ENCODE peak calls at places on chromosomes 2 and 18, in five cellular contexts. M, R, B, N and T are unnamed samples. For H3K27me3, the result is how much of the 10 kb centered on the place peaks cover.

GRCh38 chr2:9207641-9208301 is 1.2 kb downstream of the ASAP2 start:
- DNase-seq in M (no peak), R (no peak), B (peak), N (no peak), T (peak)

GRCh38 chr18:27413495-27414401 is 228.6 kb upstream of the CHST9 start:
- DNase-seq in M (no peak), R (no peak), B (no peak), N (no peak), T (peak)

GRCh38 chr2:168244318-168244717 is 3.1 kb downstream of the STK39 start:
- DNase-seq in M (no peak), R (no peak), B (peak), N (no peak), T (peak)

GRCh38 chr2:128622371-128622770 is 303.7 kb upstream of the HS6ST1 start:
- DNase-seq in M (peak), R (no peak), B (peak), N (no peak), T (no peak)

GRCh38 chr2:212723226-212723625 is 184.6 kb upstream of the ERBB4 start:
- DNase-seq in M (no peak), R (peak), B (no peak), N (no peak), T (no peak)

GRCh38 chr18:62499263-62499650 is 23.6 kb upstream of the ZCCHC2 start:
- DNase-seq in M (no peak), R (no peak), B (no peak), N (no peak), T (no peak)

GRCh38 chr2:104867351-104868080 is 13.6 kb downstream of the POU3F3 start:
- DNase-seq in M (no peak), R (no peak), B (peak), N (no peak), T (no peak)

GRCh38 chr2:117760916-117761315 is 53.6 kb upstream of the DDX18 start:
- DNase-seq in M (no peak), R (no peak), B (no peak), N (no peak), T (no peak)

GRCh38 chr2:214731008-214731407 is 78.5 kb downstream of the BARD1 start:
- DNase-seq in M (no peak), R (no peak), B (no peak), N (no peak), T (no peak)

GRCh38 chr2:102172749-102173148 is 14.1 kb upstream of the IL1RL2 start:
- DNase-seq in M (no peak), R (no peak), B (no peak), N (no peak), T (no peak)

GRCh38 chr2:105325389-105325963 is 4.1 kb downstream of the TGFBRAP1 start:
- DNase-seq in M (no peak), R (peak), B (no peak), N (no peak), T (no peak)

GRCh38 chr2:23900927-23901322 is 26.0 kb downstream of the ATAD2B start:
- DNase-seq in M (no peak), R (peak), B (no peak), N (no peak), T (peak)

GRCh38 chr2:118254117-118254516 is 165.8 kb downstream of the INSIG2 start:
- DNase-seq in M (no peak), R (no peak), B (no peak), N (no peak), T (no peak)

GRCh38 chr2:171317492-171318125 is 116.2 kb downstream of the METTL8 start:
- DNase-seq in M (no peak), R (no peak), B (no peak), N (no peak), T (no peak)

GRCh38 chr2:187169108-187169713 is 278.8 kb downstream of the CALCRL start:
- DNase-seq in M (no peak), R (no peak), B (no peak), N (no peak), T (no peak)

GRCh38 chr18:47815486-47816270 is 114.8 kb downstream of the SMAD2 start:
- DNase-seq in M (no peak), R (no peak), B (no peak), N (no peak), T (no peak)

GRCh38 chr18:10022365-10022764 is 108.5 kb downstream of the VAPA start:
- DNase-seq in M (no peak), R (no peak), B (no peak), N (no peak), T (no peak)

GRCh38 chr2:36702781-36703180 is 6.3 kb downstream of the VIT start:
- DNase-seq in M (no peak), R (no peak), B (no peak), N (no peak), T (no peak)

GRCh38 chr2:121242175-121242875 is 42.7 kb downstream of the TFCP2L1 start:
- DNase-seq in M (peak), R (no peak), B (peak), N (peak), T (no peak)

GRCh38 chr18:64103979-64104378 is 44.9 kb downstream of the LINC00305 start:
- DNase-seq in M (no peak), R (no peak), B (no peak), N (no peak), T (peak)

GRCh38 chr18:5640939-5641338 is 97.1 kb upstream of the EPB41L3 start:
- DNase-seq in M (no peak), R (no peak), B (no peak), N (no peak), T (no peak)

GRCh38 chr2:139177041-139177440 is 396.9 kb upstream of the NXPH2 start:
- DNase-seq in M (no peak), R (no peak), B (no peak), N (no peak), T (no peak)

GRCh38 chr2:108346827-108347226 is 30.9 kb upstream of the SULT1C4 start:
- DNase-seq in M (no peak), R (no peak), B (no peak), N (no peak), T (no peak)

GRCh38 chr2:177169810-177170514 is 42.6 kb upstream of the HNRNPA3 start:
- DNase-seq in M (no peak), R (no peak), B (no peak), N (no peak), T (peak)

GRCh38 chr2:110864721-110865120 is 132.3 kb downstream of the ACOXL start:
- DNase-seq in M (no peak), R (no peak), B (no peak), N (no peak), T (no peak)

GRCh38 chr2:222319576-222320440 is 21.0 kb upstream of the PAX3 start:
- DNase-seq in M (no peak), R (no peak), B (peak), N (no peak), T (peak)

GRCh38 chr2:209808521-209808920 is 36.9 kb downstream of the UNC80 start:
- DNase-seq in M (no peak), R (no peak), B (no peak), N (no peak), T (no peak)

GRCh38 chr18:32358529-32358928 is 112.2 kb downstream of the GAREM1 start:
- DNase-seq in M (no peak), R (no peak), B (no peak), N (no peak), T (no peak)

GRCh38 chr2:197304556-197305011 is 6.0 kb downstream of the ANKRD44 start:
- DNase-seq in M (no peak), R (no peak), B (no peak), N (no peak), T (no peak)

DNA sequence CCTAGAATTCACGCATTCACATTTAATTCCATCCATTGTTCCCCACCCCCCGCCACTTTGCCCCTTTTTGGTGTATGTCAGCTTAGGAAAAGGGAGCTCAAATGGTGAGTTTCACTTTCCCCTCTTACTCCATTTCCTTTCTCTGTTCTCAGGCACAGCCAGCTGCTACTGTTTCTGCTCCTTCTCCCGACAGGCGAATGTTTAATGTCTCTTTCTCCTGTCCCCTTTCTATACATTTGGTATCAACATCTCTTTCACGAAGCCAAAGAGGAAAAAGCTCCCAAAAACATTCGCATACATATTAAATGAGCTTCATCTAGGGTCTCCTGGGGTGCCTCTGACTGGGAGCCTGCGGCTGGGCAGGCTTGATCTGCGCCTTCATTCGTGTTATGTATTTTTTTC is 124.2 kb upstream of the SATB2 start:
- DNase-seq in M (no peak), R (peak), B (no peak), N (no peak), T (no peak)
- H3K27me3 ChIP-seq in M (under half), R (under half), B (under half), N (under half), T (under half)

GRCh38 chr2:68646303-68646702 is 2.9 kb downstream of the PROKR1 start:
- DNase-seq in M (no peak), R (no peak), B (no peak), N (no peak), T (no peak)

GRCh38 chr2:68645523-68645922 is 2.1 kb downstream of the PROKR1 start:
- DNase-seq in M (no peak), R (peak), B (no peak), N (no peak), T (no peak)

GRCh38 chr2:68643011-68643873 is at the start of gene PROKR1:
- DNase-seq in M (peak), R (no peak), B (peak), N (no peak), T (peak)

DNA sequence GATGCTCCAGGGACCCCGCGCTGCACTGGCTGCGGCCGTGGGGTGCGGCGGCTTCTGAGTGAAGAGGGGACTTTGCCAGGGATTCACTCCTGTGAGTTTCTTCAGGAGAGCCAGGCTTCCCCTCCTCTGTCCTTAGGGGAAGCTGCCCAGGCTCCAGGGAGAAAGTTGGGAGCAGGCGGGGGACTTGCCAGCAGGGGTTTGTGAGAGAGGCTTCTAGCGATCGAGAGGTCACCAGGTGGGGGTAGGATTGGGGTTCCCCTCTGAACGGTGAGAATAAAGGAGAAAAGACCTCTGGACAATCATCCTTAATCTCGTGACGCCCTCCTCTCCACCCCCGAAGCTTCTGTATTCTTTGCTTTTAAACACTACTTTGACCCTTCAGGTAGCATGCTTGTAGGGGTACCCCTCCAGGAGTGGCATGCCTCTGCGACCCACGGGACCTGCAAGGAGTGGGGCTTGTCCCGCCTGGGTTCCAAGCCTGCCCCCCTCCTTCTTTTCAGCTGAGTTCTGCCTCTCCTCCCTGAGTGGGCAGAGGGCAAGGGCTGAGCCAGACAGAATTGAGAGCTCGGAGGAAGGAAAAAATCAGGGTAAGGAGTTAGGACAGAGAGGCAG is 601 bp downstream of the PROKR1 start:
- DNase-seq in M (no peak), R (no peak), B (no peak), N (no peak), T (no peak)
- H3K4me3 ChIP-seq in M (peak), R (peak), B (peak), N (peak), T (peak)

DNA sequence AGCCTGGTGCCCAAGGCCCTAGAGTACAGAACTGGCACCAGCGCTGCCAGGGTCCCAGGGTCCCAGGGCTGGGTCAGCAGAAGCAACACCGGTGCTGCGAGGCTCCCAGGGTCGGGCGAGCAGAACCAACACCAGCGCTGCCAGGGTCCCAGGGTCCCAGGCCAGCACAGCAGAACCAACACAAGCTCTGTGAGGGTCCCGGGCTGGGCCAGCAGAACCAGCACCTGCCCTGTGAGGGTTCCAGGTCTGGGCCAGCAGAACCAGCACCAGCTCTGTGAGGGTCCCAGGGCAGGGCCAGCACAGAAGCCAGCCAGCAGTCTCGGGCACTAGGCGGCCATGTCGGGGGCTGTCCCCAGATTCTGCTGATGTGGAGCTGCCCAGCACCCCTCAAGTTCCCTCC is 93.1 kb downstream of the GALR1 start:
- DNase-seq in M (no peak), R (no peak), B (no peak), N (no peak), T (no peak)
- H3K27me3 ChIP-seq in M (under half), R (under half), B (under half), N (under half), T (under half)

DNA sequence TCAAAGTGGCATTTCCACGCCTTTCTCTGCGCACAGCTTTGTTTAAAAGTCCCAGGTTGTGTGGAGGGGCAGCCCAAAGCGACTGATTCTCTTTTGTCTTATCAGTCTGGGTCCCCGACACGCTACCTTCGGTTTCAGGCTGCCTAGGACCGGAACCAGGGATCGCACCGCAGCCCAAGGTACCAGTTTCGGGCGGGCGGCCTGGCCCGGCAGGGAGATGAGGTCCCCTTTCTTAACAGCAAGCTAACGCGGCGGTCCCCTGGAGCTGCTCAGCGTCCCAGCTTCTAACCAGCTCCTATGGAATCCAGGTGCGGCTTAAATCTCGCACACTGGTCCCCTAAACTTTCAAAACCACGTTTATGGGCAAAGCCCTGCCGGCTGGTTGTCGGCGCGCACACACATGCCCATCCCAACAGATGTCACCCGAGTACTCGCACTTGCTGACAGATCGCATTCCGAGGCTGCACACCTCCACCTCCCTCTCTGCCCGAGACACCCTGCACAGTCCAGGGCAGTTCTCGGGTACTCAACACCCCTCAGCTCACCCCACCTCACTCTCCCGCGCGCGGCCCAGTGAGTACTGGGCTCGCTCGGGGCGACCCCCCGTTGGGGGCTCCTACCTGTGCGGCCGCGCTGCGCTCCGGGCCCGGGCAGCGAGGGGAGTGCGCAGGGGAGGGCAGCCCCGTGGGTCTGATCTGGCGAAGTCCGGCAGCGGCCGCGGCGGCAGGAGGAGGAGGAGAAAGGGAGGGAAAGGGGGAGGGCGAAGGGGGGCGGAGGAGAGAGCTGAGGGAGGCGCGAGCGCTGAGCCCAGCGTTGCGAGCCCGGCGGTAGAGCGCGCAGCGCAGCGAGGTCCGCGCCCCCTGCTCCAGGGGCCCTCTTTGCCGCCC is at the start of gene EFEMP1:
- DNase-seq in M (peak), R (peak), B (peak), N (peak), T (peak)
- H3K4me3 ChIP-seq in M (peak), R (peak), B (peak), N (peak), T (peak)

DNA sequence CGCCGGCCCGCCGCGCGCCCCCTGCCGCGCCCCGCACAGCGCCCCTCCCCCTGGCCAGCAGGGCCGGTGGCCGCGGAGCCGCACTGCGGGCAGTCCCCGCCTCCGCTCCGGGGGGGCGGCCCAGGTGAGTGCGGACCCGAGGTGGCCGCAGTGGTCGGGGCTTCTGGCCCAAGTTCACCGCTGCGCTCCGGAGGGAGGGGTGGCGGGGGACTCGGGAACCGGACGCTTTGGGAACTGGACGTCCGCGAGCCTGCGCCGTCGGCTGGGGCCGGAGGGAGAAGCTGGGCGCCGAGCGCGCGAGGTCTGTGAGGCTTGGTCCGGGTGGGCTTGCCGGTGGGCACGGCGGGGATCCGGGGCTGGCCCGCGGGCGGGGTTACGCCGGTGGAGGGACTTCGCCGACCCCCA is 587 bp upstream of the LDLRAD4 start:
- DNase-seq in M (peak), R (no peak), B (no peak), N (no peak), T (no peak)
- H3K27me3 ChIP-seq in M (under half), R (half or more), B (under half), N (under half), T (under half)

DNA sequence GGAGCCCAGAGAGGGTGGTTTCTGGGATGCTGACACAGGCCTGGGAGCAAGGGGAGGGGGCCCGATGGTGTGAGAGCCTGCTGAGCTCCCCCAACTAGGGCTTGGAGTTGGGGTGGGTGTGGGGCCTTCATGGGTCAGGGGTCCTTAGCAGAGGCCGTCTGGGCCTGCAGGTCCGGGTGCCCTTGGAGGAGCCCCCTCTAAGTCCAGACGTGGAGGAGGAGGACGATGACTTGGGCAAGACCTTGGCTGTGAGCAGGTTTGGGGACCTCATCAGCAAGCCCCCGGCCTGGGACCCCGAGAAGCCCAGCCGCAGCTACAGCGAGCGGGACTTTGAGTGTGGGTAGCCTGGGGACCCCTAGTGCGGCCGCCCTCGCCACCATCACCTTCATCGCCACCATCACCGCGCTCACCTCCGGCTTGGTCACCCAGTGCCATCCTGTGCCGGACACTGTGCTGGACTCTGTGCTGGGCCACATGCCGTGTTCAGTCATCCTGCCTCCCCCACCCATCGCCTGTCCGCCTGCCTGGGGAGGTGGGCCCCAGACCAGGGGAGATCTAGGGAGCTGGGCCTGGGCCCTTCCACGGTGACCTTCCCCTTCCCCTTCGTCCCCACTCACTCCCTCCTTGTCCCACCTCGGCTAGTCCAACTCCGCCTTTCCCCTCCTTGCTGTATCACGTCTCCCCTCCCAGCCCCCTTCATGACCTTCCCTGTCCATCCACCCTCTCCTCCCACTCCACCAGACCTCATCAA is 980 bp downstream of the SLC4A3 start:
- DNase-seq in M (peak), R (no peak), B (peak), N (peak), T (no peak)
- H3K4me3 ChIP-seq in M (no peak), R (peak), B (peak), N (peak), T (peak)